ENCODE peak calls at places on chromosomes 3 and 15, in six cellular contexts. One of them, this sample, is unnamed. For H3K36me3, the result is how much of the 10 kb centered on the place peaks cover.

GRCh38 chr3:137110392-137110996 is 152.7 kb downstream of the IL20RB start:
- DNase-seq in cardiac muscle cell: peak
- DNase-seq in naive thymus-derived CD4-positive, alpha-beta T cell: peak
- DNase-seq in lower lobe of right lung: no peak
- DNase-seq in GM23338: peak
- DNase-seq in thyroid gland: no peak
- DNase-seq in this sample: no peak

GRCh38 chr3:56762718-56763117 is 39.0 kb downstream of the ARHGEF3 start:
- DNase-seq in thyroid gland: no peak
- DNase-seq in GM23338: no peak
- DNase-seq in cardiac muscle cell: peak
- DNase-seq in naive thymus-derived CD4-positive, alpha-beta T cell: no peak
- DNase-seq in lower lobe of right lung: no peak
- DNase-seq in this sample: no peak

GRCh38 chr15:92056875-92057274 is 203.4 kb downstream of the SLCO3A1 start:
- DNase-seq in thyroid gland: no peak
- DNase-seq in GM23338: no peak
- DNase-seq in lower lobe of right lung: no peak
- DNase-seq in naive thymus-derived CD4-positive, alpha-beta T cell: no peak
- DNase-seq in cardiac muscle cell: no peak
- DNase-seq in this sample: no peak

GRCh38 chr3:23004971-23005370 is 198.2 kb upstream of the UBE2E2 start:
- DNase-seq in cardiac muscle cell: peak
- DNase-seq in naive thymus-derived CD4-positive, alpha-beta T cell: no peak
- DNase-seq in thyroid gland: no peak
- DNase-seq in lower lobe of right lung: no peak
- DNase-seq in GM23338: no peak
- DNase-seq in this sample: no peak

GRCh38 chr3:24344784-24345439 is 149.7 kb downstream of the THRB start:
- DNase-seq in GM23338: no peak
- DNase-seq in thyroid gland: no peak
- DNase-seq in lower lobe of right lung: no peak
- DNase-seq in cardiac muscle cell: peak
- DNase-seq in naive thymus-derived CD4-positive, alpha-beta T cell: no peak
- DNase-seq in this sample: no peak

GRCh38 chr15:41944313-41944940 is 27.9 kb downstream of the EHD4 start:
- DNase-seq in cardiac muscle cell: peak
- DNase-seq in naive thymus-derived CD4-positive, alpha-beta T cell: no peak
- DNase-seq in GM23338: no peak
- DNase-seq in lower lobe of right lung: no peak
- DNase-seq in thyroid gland: peak
- DNase-seq in this sample: no peak

GRCh38 chr3:189820365-189820720 is 189.2 kb downstream of the TP63 start:
- DNase-seq in cardiac muscle cell: no peak
- DNase-seq in lower lobe of right lung: no peak
- DNase-seq in GM23338: no peak
- DNase-seq in thyroid gland: no peak
- DNase-seq in naive thymus-derived CD4-positive, alpha-beta T cell: no peak
- DNase-seq in this sample: no peak

GRCh38 chr3:122395582-122395981 is 11.6 kb downstream of the FAM162A start:
- DNase-seq in cardiac muscle cell: no peak
- DNase-seq in lower lobe of right lung: no peak
- DNase-seq in thyroid gland: no peak
- DNase-seq in GM23338: no peak
- DNase-seq in naive thymus-derived CD4-positive, alpha-beta T cell: no peak
- DNase-seq in this sample: no peak

GRCh38 chr3:59256233-59256632 is 206.4 kb upstream of the CFAP20DC start:
- DNase-seq in cardiac muscle cell: no peak
- DNase-seq in GM23338: no peak
- DNase-seq in naive thymus-derived CD4-positive, alpha-beta T cell: no peak
- DNase-seq in lower lobe of right lung: no peak
- DNase-seq in thyroid gland: no peak
- DNase-seq in this sample: no peak

GRCh38 chr3:108882762-108883161 is 60.2 kb downstream of the TRAT1 start:
- DNase-seq in thyroid gland: no peak
- DNase-seq in naive thymus-derived CD4-positive, alpha-beta T cell: no peak
- DNase-seq in GM23338: no peak
- DNase-seq in lower lobe of right lung: no peak
- DNase-seq in cardiac muscle cell: no peak
- DNase-seq in this sample: no peak

GRCh38 chr3:66336358-66336766 is 115.6 kb downstream of the SLC25A26 start:
- DNase-seq in GM23338: no peak
- DNase-seq in cardiac muscle cell: peak
- DNase-seq in lower lobe of right lung: no peak
- DNase-seq in thyroid gland: no peak
- DNase-seq in naive thymus-derived CD4-positive, alpha-beta T cell: no peak
- DNase-seq in this sample: no peak

GRCh38 chr3:42264399-42265058 is 1.5 kb downstream of the CCK start:
- DNase-seq in naive thymus-derived CD4-positive, alpha-beta T cell: no peak
- DNase-seq in cardiac muscle cell: peak
- DNase-seq in GM23338: peak
- DNase-seq in thyroid gland: peak
- DNase-seq in lower lobe of right lung: peak
- DNase-seq in this sample: peak

GRCh38 chr15:42031211-42031915 is 10.5 kb upstream of the PLA2G4E start:
- DNase-seq in thyroid gland: peak
- DNase-seq in lower lobe of right lung: no peak
- DNase-seq in cardiac muscle cell: peak
- DNase-seq in naive thymus-derived CD4-positive, alpha-beta T cell: no peak
- DNase-seq in GM23338: no peak
- DNase-seq in this sample: no peak

GRCh38 chr15:66673410-66674322 is 28.4 kb upstream of the SMAD6 start:
- DNase-seq in naive thymus-derived CD4-positive, alpha-beta T cell: peak
- DNase-seq in thyroid gland: no peak
- DNase-seq in lower lobe of right lung: peak
- DNase-seq in GM23338: peak
- DNase-seq in cardiac muscle cell: peak
- DNase-seq in this sample: peak

GRCh38 chr3:88141458-88142083 is 8.2 kb upstream of the C3orf38 start:
- DNase-seq in thyroid gland: no peak
- DNase-seq in lower lobe of right lung: no peak
- DNase-seq in GM23338: no peak
- DNase-seq in naive thymus-derived CD4-positive, alpha-beta T cell: no peak
- DNase-seq in cardiac muscle cell: peak
- DNase-seq in this sample: no peak

GRCh38 chr15:95227235-95227634 is 995.9 kb downstream of the MCTP2 start:
- DNase-seq in cardiac muscle cell: no peak
- DNase-seq in GM23338: no peak
- DNase-seq in naive thymus-derived CD4-positive, alpha-beta T cell: no peak
- DNase-seq in thyroid gland: no peak
- DNase-seq in lower lobe of right lung: no peak
- DNase-seq in this sample: no peak

GRCh38 chr3:115518100-115518852 is 105.0 kb upstream of the GAP43 start:
- DNase-seq in thyroid gland: peak
- DNase-seq in GM23338: peak
- DNase-seq in cardiac muscle cell: peak
- DNase-seq in lower lobe of right lung: no peak
- DNase-seq in naive thymus-derived CD4-positive, alpha-beta T cell: no peak
- DNase-seq in this sample: peak

GRCh38 chr3:148208975-148209374 is 488.7 kb upstream of the AGTR1 start:
- DNase-seq in cardiac muscle cell: no peak
- DNase-seq in GM23338: no peak
- DNase-seq in lower lobe of right lung: no peak
- DNase-seq in thyroid gland: no peak
- DNase-seq in naive thymus-derived CD4-positive, alpha-beta T cell: no peak
- DNase-seq in this sample: no peak
- H3K4me3 ChIP-seq in cardiac muscle cell: no peak
- H3K4me3 ChIP-seq in GM23338: no peak
- H3K4me3 ChIP-seq in lower lobe of right lung: no peak
- H3K4me3 ChIP-seq in thyroid gland: no peak
- H3K4me3 ChIP-seq in naive thymus-derived CD4-positive, alpha-beta T cell: no peak
- H3K4me3 ChIP-seq in this sample: no peak

DNA sequence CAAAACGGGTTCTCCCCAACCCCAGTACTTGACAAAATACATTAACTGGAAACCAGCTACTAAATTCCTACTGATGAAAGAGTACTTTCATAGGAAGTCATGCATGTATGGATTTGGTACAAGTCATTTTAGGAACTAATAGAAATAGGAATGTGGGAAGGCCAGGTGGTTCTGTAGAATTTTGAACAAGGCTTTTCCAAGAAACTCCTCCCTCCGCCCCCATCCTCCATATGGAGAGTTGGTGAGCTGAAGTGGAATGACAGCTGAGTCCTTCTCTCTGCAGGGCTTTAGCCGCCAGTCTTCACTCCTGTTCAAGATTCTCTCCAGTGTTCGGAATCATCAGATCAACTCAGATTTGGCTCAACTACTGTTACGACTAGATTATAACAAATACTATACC is 33.2 kb downstream of the TUBGCP4 start:
- DNase-seq in GM23338: no peak
- DNase-seq in thyroid gland: peak
- DNase-seq in naive thymus-derived CD4-positive, alpha-beta T cell: no peak
- DNase-seq in lower lobe of right lung: no peak
- DNase-seq in cardiac muscle cell: no peak
- DNase-seq in this sample: no peak
- H3K36me3 ChIP-seq in GM23338: half or more
- H3K36me3 ChIP-seq in thyroid gland: half or more
- H3K36me3 ChIP-seq in naive thymus-derived CD4-positive, alpha-beta T cell: under half
- H3K36me3 ChIP-seq in lower lobe of right lung: half or more
- H3K36me3 ChIP-seq in cardiac muscle cell: half or more
- H3K36me3 ChIP-seq in this sample: under half

GRCh38 chr3:185818267-185818875 is 6.5 kb downstream of the IGF2BP2 start:
- DNase-seq in thyroid gland: no peak
- DNase-seq in GM23338: peak
- DNase-seq in cardiac muscle cell: no peak
- DNase-seq in lower lobe of right lung: no peak
- DNase-seq in naive thymus-derived CD4-positive, alpha-beta T cell: no peak
- DNase-seq in this sample: no peak

GRCh38 chr3:185823280-185824044 is 1.4 kb downstream of the IGF2BP2 start:
- DNase-seq in naive thymus-derived CD4-positive, alpha-beta T cell: no peak
- DNase-seq in GM23338: peak
- DNase-seq in cardiac muscle cell: peak
- DNase-seq in thyroid gland: peak
- DNase-seq in lower lobe of right lung: peak
- DNase-seq in this sample: peak

GRCh38 chr3:185822957-185823279 is 1.9 kb downstream of the IGF2BP2 start:
- DNase-seq in thyroid gland: no peak
- DNase-seq in naive thymus-derived CD4-positive, alpha-beta T cell: no peak
- DNase-seq in lower lobe of right lung: no peak
- DNase-seq in cardiac muscle cell: no peak
- DNase-seq in GM23338: no peak
- DNase-seq in this sample: no peak

GRCh38 chr3:185822221-185822956 is 2.5 kb downstream of the IGF2BP2 start:
- DNase-seq in naive thymus-derived CD4-positive, alpha-beta T cell: no peak
- DNase-seq in GM23338: no peak
- DNase-seq in lower lobe of right lung: no peak
- DNase-seq in thyroid gland: no peak
- DNase-seq in cardiac muscle cell: peak
- DNase-seq in this sample: peak

DNA sequence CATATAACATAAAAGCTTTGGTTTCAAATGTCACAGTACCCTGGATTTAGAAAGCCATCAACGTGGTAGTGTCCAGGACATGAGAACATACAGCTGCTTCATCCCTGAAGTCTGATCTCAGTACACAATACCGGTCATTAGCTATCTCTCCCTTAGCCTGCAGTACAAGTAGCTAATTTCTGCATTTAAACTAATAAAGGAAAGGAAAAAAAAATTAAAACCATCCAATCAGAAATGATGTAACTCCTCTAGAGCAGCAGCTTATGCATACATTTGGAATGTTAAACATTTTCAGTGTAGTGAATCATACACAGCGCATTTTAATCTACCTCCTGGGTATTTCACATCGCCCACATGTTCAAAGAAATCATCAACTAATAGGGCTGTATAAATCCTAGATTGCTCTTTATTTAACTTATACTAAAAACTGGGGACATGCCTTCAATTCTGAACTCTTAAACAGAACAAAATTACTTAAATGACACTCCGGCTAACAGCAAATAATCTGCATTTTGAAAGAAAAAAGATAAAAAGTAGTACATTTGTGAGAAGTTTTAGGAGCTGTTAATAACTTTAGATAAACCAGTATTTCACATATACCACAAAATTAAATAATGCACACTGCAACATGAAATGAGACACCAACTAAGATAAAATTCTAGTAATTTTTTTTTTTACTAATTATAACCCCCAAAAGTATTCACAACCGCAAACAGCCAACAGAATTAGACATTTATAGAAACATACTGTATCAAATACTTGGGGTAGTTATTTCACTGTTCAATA is 3.7 kb downstream of the IGF2BP2 start:
- DNase-seq in lower lobe of right lung: no peak
- DNase-seq in thyroid gland: no peak
- DNase-seq in cardiac muscle cell: peak
- DNase-seq in naive thymus-derived CD4-positive, alpha-beta T cell: no peak
- DNase-seq in GM23338: no peak
- DNase-seq in this sample: no peak
- H3K4me3 ChIP-seq in lower lobe of right lung: no peak
- H3K4me3 ChIP-seq in thyroid gland: no peak
- H3K4me3 ChIP-seq in cardiac muscle cell: peak
- H3K4me3 ChIP-seq in naive thymus-derived CD4-positive, alpha-beta T cell: no peak
- H3K4me3 ChIP-seq in GM23338: peak
- H3K4me3 ChIP-seq in this sample: no peak

GRCh38 chr3:157523814-157524213 is 20.6 kb upstream of the VEPH1 start:
- DNase-seq in cardiac muscle cell: no peak
- DNase-seq in lower lobe of right lung: no peak
- DNase-seq in GM23338: no peak
- DNase-seq in thyroid gland: no peak
- DNase-seq in naive thymus-derived CD4-positive, alpha-beta T cell: no peak
- DNase-seq in this sample: no peak
- H3K36me3 ChIP-seq in cardiac muscle cell: under half
- H3K36me3 ChIP-seq in lower lobe of right lung: under half
- H3K36me3 ChIP-seq in GM23338: under half
- H3K36me3 ChIP-seq in thyroid gland: under half
- H3K36me3 ChIP-seq in naive thymus-derived CD4-positive, alpha-beta T cell: under half
- H3K36me3 ChIP-seq in this sample: under half

GRCh38 chr15:98896802-98897732 is 110.5 kb downstream of the PGPEP1L start:
- DNase-seq in thyroid gland: no peak
- DNase-seq in cardiac muscle cell: peak
- DNase-seq in lower lobe of right lung: no peak
- DNase-seq in naive thymus-derived CD4-positive, alpha-beta T cell: no peak
- DNase-seq in GM23338: no peak
- DNase-seq in this sample: no peak
- H3K4me3 ChIP-seq in thyroid gland: no peak
- H3K4me3 ChIP-seq in cardiac muscle cell: no peak
- H3K4me3 ChIP-seq in lower lobe of right lung: no peak
- H3K4me3 ChIP-seq in naive thymus-derived CD4-positive, alpha-beta T cell: no peak
- H3K4me3 ChIP-seq in GM23338: no peak
- H3K4me3 ChIP-seq in this sample: no peak

GRCh38 chr15:50726315-50726714 is 39.2 kb downstream of the SPPL2A start:
- DNase-seq in lower lobe of right lung: no peak
- DNase-seq in naive thymus-derived CD4-positive, alpha-beta T cell: no peak
- DNase-seq in cardiac muscle cell: no peak
- DNase-seq in thyroid gland: no peak
- DNase-seq in GM23338: no peak
- DNase-seq in this sample: no peak
- H3K36me3 ChIP-seq in lower lobe of right lung: half or more
- H3K36me3 ChIP-seq in naive thymus-derived CD4-positive, alpha-beta T cell: under half
- H3K36me3 ChIP-seq in cardiac muscle cell: under half
- H3K36me3 ChIP-seq in thyroid gland: under half
- H3K36me3 ChIP-seq in GM23338: under half
- H3K36me3 ChIP-seq in this sample: under half